ENCODE peak calls at places on chromosomes 11 and 22, in nine cellular contexts. K, N, F, Z, C, H, L, E and S are unnamed samples.

GRCh38 chr11:26134481-26135355 is 197.2 kb upstream of the ANO3 start:
- DNase-seq in C (peak; percentile 63), H (no peak), F (no peak), K (no peak), Z (no peak), E (peak; percentile 32), L (no peak), N (no peak), S (no peak)

GRCh38 chr11:7571640-7572000 is 57.8 kb downstream of the PPFIBP2 start:
- DNase-seq in Z (peak; percentile 87), C (peak; percentile 19), L (peak; percentile 88), E (peak; percentile 56), H (peak; percentile 46), K (peak; percentile 79), N (peak; percentile 85), F (peak; percentile 61), S (no peak)

GRCh38 chr22:19498154-19498865 is 18.6 kb downstream of the CDC45 start:
- DNase-seq in L (no peak), H (no peak), Z (no peak), N (no peak), K (no peak), E (no peak), C (no peak), F (no peak), S (no peak)

GRCh38 chr11:27370374-27370773 is 7.4 kb upstream of the CCDC34 start:
- DNase-seq in N (no peak), F (no peak), K (no peak), Z (no peak), H (peak; percentile 63), E (no peak), L (no peak), C (no peak), S (no peak)

GRCh38 chr11:70694371-70694770 is 296.0 kb downstream of the CTTN start:
- DNase-seq in L (no peak), E (no peak), K (no peak), Z (no peak), N (no peak), C (no peak), H (no peak), F (no peak), S (no peak)

GRCh38 chr11:117221775-117222517 is 9.9 kb downstream of the PCSK7 start:
- DNase-seq in N (peak; percentile 75), L (peak; percentile 66), E (peak; percentile 43), Z (peak; percentile 54), H (no peak), C (no peak), K (peak; percentile 60), F (peak; percentile 54), S (peak; percentile 95)

GRCh38 chr11:110463153-110463552 is 33.4 kb downstream of the FDX1 start:
- DNase-seq in K (peak; percentile 49), L (peak; percentile 46), N (peak; percentile 81), F (peak; percentile 24), H (peak; percentile 24), E (no peak), Z (no peak), C (no peak), S (no peak)

GRCh38 chr22:17781319-17782031 is 7.2 kb upstream of the BID start:
- DNase-seq in N (no peak), H (peak; percentile 72), F (no peak), C (peak; percentile 82), L (no peak), K (no peak), Z (no peak), E (peak; percentile 92), S (no peak)

GRCh38 chr11:114398303-114398920 is 1.9 kb downstream of the C11orf71 start:
- DNase-seq in C (no peak), Z (no peak), E (no peak), N (no peak), F (no peak), L (no peak), K (no peak), H (no peak), S (no peak)

GRCh38 chr11:120674537-120674936 is 163.0 kb downstream of the GRIK4 start:
- DNase-seq in C (no peak), K (no peak), H (peak; percentile 6), F (no peak), N (no peak), Z (peak; percentile 15), E (no peak), L (no peak), S (no peak)

GRCh38 chr22:37860796-37861421 is 11.7 kb downstream of the EIF3L start:
- DNase-seq in Z (peak; percentile 65), E (no peak), C (no peak), N (no peak), L (no peak), F (no peak), H (no peak), K (peak; percentile 37), S (no peak)

GRCh38 chr11:36160115-36160514 is 129.1 kb downstream of the COMMD9 start:
- DNase-seq in F (no peak), L (no peak), Z (no peak), H (no peak), E (no peak), N (peak; percentile 19), K (no peak), C (no peak), S (no peak)

GRCh38 chr11:86785576-86785975 is 14.8 kb upstream of the PRSS23 start:
- DNase-seq in N (no peak), F (no peak), L (no peak), E (no peak), Z (no peak), K (no peak), C (no peak), H (no peak), S (no peak)

GRCh38 chr11:86784247-86784681 is 16.1 kb upstream of the PRSS23 start:
- DNase-seq in N (no peak), L (no peak), Z (no peak), H (no peak), F (no peak), E (no peak), K (no peak), C (no peak), S (no peak)

GRCh38 chr11:86787018-86787417 is 13.3 kb upstream of the PRSS23 start:
- DNase-seq in H (no peak), L (peak; percentile 33), C (no peak), K (no peak), N (no peak), F (no peak), E (no peak), Z (no peak), S (no peak)

GRCh38 chr11:86782781-86783180 is 17.6 kb upstream of the PRSS23 start:
- DNase-seq in C (no peak), E (no peak), N (no peak), K (no peak), Z (no peak), H (no peak), L (no peak), F (no peak), S (no peak)

GRCh38 chr11:86781546-86781945 is 18.8 kb upstream of the PRSS23 start:
- DNase-seq in N (no peak), C (no peak), F (no peak), H (no peak), L (no peak), E (no peak), K (no peak), Z (no peak), S (no peak)
- TF ChIP-seq CTCF in N (no peak), C (no peak), F (no peak), H (no peak), L (no peak), E (no peak), K (no peak), Z (no peak), S (no peak)

DNA sequence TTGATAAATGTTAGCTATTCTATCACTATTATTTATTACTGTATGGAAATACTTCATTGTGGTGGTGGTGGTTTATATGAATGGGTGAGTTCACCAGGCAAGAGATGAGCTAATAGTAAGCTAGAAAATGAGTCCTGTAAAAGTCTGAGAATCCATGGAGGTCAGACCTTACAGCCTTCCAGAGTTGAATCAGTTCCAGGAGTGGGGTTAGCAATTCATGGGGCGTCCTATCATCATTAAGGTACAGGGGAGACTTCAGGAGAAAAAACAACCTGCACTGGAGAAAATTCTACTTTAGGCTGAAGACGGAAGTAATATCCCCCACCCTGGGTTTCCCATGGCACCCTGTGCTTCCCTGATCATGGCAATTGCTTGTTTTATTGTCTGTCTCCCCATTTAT is 6.5 kb downstream of the SYT13 start:
- DNase-seq in H (no peak), L (no peak), Z (no peak), K (no peak), E (no peak), F (no peak), C (no peak), N (no peak), S (no peak)
- H3K4me3 ChIP-seq in H (no peak overlapping the region), L (no peak overlapping the region), Z (no peak overlapping the region), K (no peak overlapping the region), E (no peak overlapping the region), F (no peak overlapping the region), C (no peak overlapping the region), N (no peak overlapping the region), S (no peak overlapping the region)

GRCh38 chr11:92638678-92639077 is 330.8 kb upstream of the MTNR1B start:
- DNase-seq in F (no peak), C (no peak), Z (no peak), K (no peak), E (no peak), L (no peak), N (no peak), H (no peak), S (no peak)

GRCh38 chr11:92643827-92644226 is 325.6 kb upstream of the MTNR1B start:
- DNase-seq in N (no peak), L (no peak), H (no peak), E (no peak), Z (no peak), K (no peak), F (no peak), C (no peak), S (no peak)

GRCh38 chr11:92642146-92642919 is 327.1 kb upstream of the MTNR1B start:
- DNase-seq in C (no peak), K (no peak), H (no peak), Z (no peak), L (no peak), F (peak; percentile 6), N (no peak), E (peak; percentile 32), S (no peak)
- H3K27ac ChIP-seq in C (no peak overlapping the region), K (no peak overlapping the region), H (no peak overlapping the region), Z (no peak overlapping the region), L (no peak overlapping the region), F (no peak overlapping the region), N (no peak overlapping the region), E (no peak overlapping the region), S (no peak overlapping the region)

GRCh38 chr11:848988-849824 is 6.6 kb downstream of the TSPAN4 start:
- DNase-seq in F (no peak), H (no peak), K (no peak), N (no peak), E (no peak), Z (no peak), C (peak; percentile 28), L (no peak), S (no peak)

GRCh38 chr11:848380-848931 is 5.8 kb downstream of the TSPAN4 start:
- DNase-seq in H (no peak), L (no peak), E (no peak), C (peak; percentile 49), F (no peak), Z (peak; percentile 64), K (peak; percentile 60), N (no peak), S (no peak)

GRCh38 chr11:849951-850776 is 7.5 kb downstream of the TSPAN4 start:
- DNase-seq in C (no peak), E (no peak), N (no peak), K (no peak), Z (no peak), F (no peak), L (no peak), H (no peak), S (no peak)

GRCh38 chr11:852762-853161 is 10.1 kb downstream of the TSPAN4 start:
- DNase-seq in Z (no peak), E (no peak), K (no peak), N (no peak), H (no peak), L (no peak), C (no peak), F (no peak), S (no peak)

GRCh38 chr11:850777-851762 is 8.4 kb downstream of the TSPAN4 start:
- DNase-seq in K (no peak), F (no peak), H (no peak), N (no peak), Z (no peak), L (no peak), C (no peak), E (no peak), S (no peak)
- TF ChIP-seq CTCF in K (no peak), F (no peak), H (peak; percentile 22), N (no peak), Z (no peak), L (no peak), C (peak; percentile 28), E (peak; percentile 2), S (no peak)